ENCODE peak calls at places on chromosomes 4 and X, in four cellular contexts. One of them, this sample, is unnamed.
A peak's percentile ranks its signal among the peaks of the same experiment; 100 is the strongest.

GRCh38 chr4:15436515-15436914 is 8.7 kb downstream of the C1QTNF7 start:
- DNase-seq in mammary epithelial cell: no peak
- DNase-seq in right atrium auricular region: no peak
- DNase-seq in WERI-Rb-1: no peak
- DNase-seq in this sample: no peak

GRCh38 chr4:127244515-127244914 is 388.2 kb upstream of the INTU start:
- DNase-seq in WERI-Rb-1: no peak
- DNase-seq in mammary epithelial cell: no peak
- DNase-seq in right atrium auricular region: no peak
- DNase-seq in this sample: no peak

GRCh38 chr4:41620594-41621256 is 82.8 kb downstream of the LIMCH1 start:
- DNase-seq in WERI-Rb-1: no peak
- DNase-seq in mammary epithelial cell: no peak
- DNase-seq in right atrium auricular region: no peak
- DNase-seq in this sample: no peak

GRCh38 chrX:28189011-28189410 is 207.8 kb upstream of the DCAF8L1 start:
- DNase-seq in right atrium auricular region: no peak
- DNase-seq in WERI-Rb-1: no peak
- DNase-seq in mammary epithelial cell: peak; percentile 87
- DNase-seq in this sample: no peak

GRCh38 chr4:42643685-42644084 is 13.2 kb downstream of the ATP8A1 start:
- DNase-seq in mammary epithelial cell: no peak
- DNase-seq in WERI-Rb-1: no peak
- DNase-seq in right atrium auricular region: no peak
- DNase-seq in this sample: no peak

GRCh38 chr4:118941149-118941548 is 52.5 kb downstream of the SYNPO2 start:
- DNase-seq in mammary epithelial cell: no peak
- DNase-seq in right atrium auricular region: peak; percentile 83
- DNase-seq in WERI-Rb-1: no peak
- DNase-seq in this sample: no peak

GRCh38 chrX:71859637-71860036 is 51.0 kb upstream of the NHSL2 start:
- DNase-seq in mammary epithelial cell: peak; percentile 36
- DNase-seq in right atrium auricular region: no peak
- DNase-seq in WERI-Rb-1: peak; percentile 44
- DNase-seq in this sample: no peak

GRCh38 chrX:17459008-17459407 is 84.0 kb downstream of the NHS start:
- DNase-seq in right atrium auricular region: no peak
- DNase-seq in mammary epithelial cell: peak; percentile 50
- DNase-seq in WERI-Rb-1: no peak
- DNase-seq in this sample: peak; percentile 42

GRCh38 chr4:135492439-135492838 is 1290.8 kb upstream of the PABPC4L start:
- DNase-seq in right atrium auricular region: no peak
- DNase-seq in mammary epithelial cell: no peak
- DNase-seq in WERI-Rb-1: no peak
- DNase-seq in this sample: no peak

GRCh38 chr4:91914176-91914804 is 389.5 kb upstream of the GRID2 start:
- DNase-seq in right atrium auricular region: no peak
- DNase-seq in mammary epithelial cell: no peak
- DNase-seq in WERI-Rb-1: no peak
- DNase-seq in this sample: no peak

GRCh38 chr4:156295676-156296075 is 342.0 kb upstream of the CTSO start:
- DNase-seq in right atrium auricular region: no peak
- DNase-seq in mammary epithelial cell: no peak
- DNase-seq in WERI-Rb-1: no peak
- DNase-seq in this sample: no peak

GRCh38 chr4:23041501-23041900 is 348.8 kb downstream of the GBA3 start:
- DNase-seq in mammary epithelial cell: no peak
- DNase-seq in right atrium auricular region: no peak
- DNase-seq in WERI-Rb-1: no peak
- DNase-seq in this sample: no peak

GRCh38 chr4:648579-649292 is 23.4 kb downstream of the PDE6B start:
- DNase-seq in mammary epithelial cell: no peak
- DNase-seq in right atrium auricular region: no peak
- DNase-seq in WERI-Rb-1: peak; percentile 96
- DNase-seq in this sample: no peak

GRCh38 chr4:78954048-78954666 is 14.9 kb upstream of the PAQR3 start:
- DNase-seq in right atrium auricular region: no peak
- DNase-seq in mammary epithelial cell: no peak
- DNase-seq in WERI-Rb-1: peak; percentile 43
- DNase-seq in this sample: no peak

GRCh38 chrX:9538544-9539045 is 73.7 kb downstream of the TBL1X start:
- DNase-seq in mammary epithelial cell: no peak
- DNase-seq in WERI-Rb-1: peak; percentile 55
- DNase-seq in right atrium auricular region: no peak
- DNase-seq in this sample: no peak

GRCh38 chr4:86594559-86595425 is 677 bp downstream of the PTPN13 start:
- DNase-seq in right atrium auricular region: peak; percentile 61
- DNase-seq in WERI-Rb-1: peak; percentile 63
- DNase-seq in mammary epithelial cell: peak; percentile 66
- DNase-seq in this sample: peak; percentile 94

GRCh38 chr4:168521736-168522135 is 24.9 kb downstream of the PALLD start:
- DNase-seq in right atrium auricular region: no peak
- DNase-seq in mammary epithelial cell: no peak
- DNase-seq in WERI-Rb-1: no peak
- DNase-seq in this sample: no peak

GRCh38 chrX:143854006-143854405 is 29.9 kb upstream of the UBE2NL start:
- DNase-seq in mammary epithelial cell: peak; percentile 45
- DNase-seq in WERI-Rb-1: no peak
- DNase-seq in right atrium auricular region: no peak
- DNase-seq in this sample: no peak

DNA sequence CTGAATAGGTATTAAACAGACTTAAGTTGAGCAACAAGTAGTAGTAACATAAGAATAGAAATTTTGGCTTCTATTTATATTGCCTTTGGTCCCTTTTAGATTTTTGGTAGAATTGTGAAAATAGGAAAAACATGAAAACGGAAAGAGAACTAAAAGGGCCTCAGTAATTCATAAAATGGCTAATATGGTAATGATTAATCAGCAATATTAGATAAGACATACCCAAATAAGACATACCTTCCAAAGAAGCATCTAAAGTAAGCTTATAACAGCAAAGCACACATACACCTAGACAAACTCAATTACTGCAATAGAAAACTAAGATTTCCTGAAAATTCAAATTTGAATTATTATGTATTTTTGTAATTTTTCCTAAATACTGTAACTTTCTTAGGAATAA is 46.4 kb downstream of the CHIC2 start:
- DNase-seq in right atrium auricular region: no peak
- DNase-seq in WERI-Rb-1: no peak
- DNase-seq in mammary epithelial cell: no peak
- DNase-seq in this sample: no peak
- H3K4me3 ChIP-seq in right atrium auricular region: no peak overlapping the region
- H3K4me3 ChIP-seq in WERI-Rb-1: no peak overlapping the region
- H3K4me3 ChIP-seq in mammary epithelial cell: no peak overlapping the region
- H3K4me3 ChIP-seq in this sample: no peak overlapping the region

GRCh38 chrX:84188320-84188834 is 378 bp upstream of the RPS6KA6 start:
- DNase-seq in mammary epithelial cell: peak; percentile 14
- DNase-seq in WERI-Rb-1: peak; percentile 75
- DNase-seq in right atrium auricular region: no peak
- DNase-seq in this sample: no peak

GRCh38 chrX:84187501-84188319 is at the start of gene RPS6KA6:
- DNase-seq in mammary epithelial cell: peak; percentile 25
- DNase-seq in right atrium auricular region: no peak
- DNase-seq in WERI-Rb-1: peak; percentile 22
- DNase-seq in this sample: no peak

GRCh38 chrX:84182521-84182920 is 5.5 kb downstream of the RPS6KA6 start:
- DNase-seq in WERI-Rb-1: no peak
- DNase-seq in mammary epithelial cell: no peak
- DNase-seq in right atrium auricular region: no peak
- DNase-seq in this sample: no peak

GRCh38 chrX:84189125-84189524 is 1.1 kb upstream of the RPS6KA6 start:
- DNase-seq in WERI-Rb-1: no peak
- DNase-seq in mammary epithelial cell: no peak
- DNase-seq in right atrium auricular region: no peak
- DNase-seq in this sample: no peak

DNA sequence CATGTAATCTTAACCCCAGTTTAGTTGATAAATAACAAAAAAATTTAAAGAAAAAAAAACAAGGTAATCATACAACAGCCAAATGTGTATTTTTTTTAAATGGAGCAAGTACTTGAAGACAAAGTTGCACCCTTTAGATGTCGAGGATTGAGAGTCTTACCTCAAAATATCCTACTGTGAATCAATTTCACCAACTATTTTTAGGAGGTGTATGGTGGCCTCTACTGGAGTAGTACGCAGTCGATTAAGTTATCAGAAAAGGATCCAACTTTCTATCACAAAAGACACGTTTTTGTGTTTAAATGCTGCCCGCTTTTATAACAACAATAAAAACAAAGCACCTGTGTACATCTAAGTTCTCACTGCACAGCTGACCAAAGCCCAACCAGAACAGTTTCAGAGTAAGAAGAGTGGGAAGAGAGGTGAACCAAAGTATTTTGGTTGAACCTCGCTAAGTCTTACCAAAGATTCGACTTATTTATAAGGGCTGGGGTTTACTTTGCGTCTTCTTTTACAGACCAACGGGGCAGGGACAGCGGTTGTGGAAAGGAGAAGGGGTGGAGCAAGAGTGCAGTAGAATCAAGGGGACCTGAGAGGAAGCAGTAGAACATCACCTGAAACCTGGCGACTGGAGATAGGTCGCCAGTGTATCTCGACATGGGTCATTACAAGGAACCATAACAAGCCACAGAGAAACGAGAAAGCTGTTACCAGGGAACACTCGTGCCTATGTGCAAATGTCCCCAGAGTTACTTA is 1.2 kb downstream of the RPS6KA6 start:
- DNase-seq in WERI-Rb-1: no peak
- DNase-seq in mammary epithelial cell: peak; percentile 12
- DNase-seq in right atrium auricular region: no peak
- DNase-seq in this sample: no peak
- H3K4me3 ChIP-seq in WERI-Rb-1: peak overlapping the region; percentile 56
- H3K4me3 ChIP-seq in mammary epithelial cell: peak overlapping the region; percentile 73
- H3K4me3 ChIP-seq in right atrium auricular region: peak overlapping the region; percentile 47
- H3K4me3 ChIP-seq in this sample: peak overlapping the region; percentile 51

DNA sequence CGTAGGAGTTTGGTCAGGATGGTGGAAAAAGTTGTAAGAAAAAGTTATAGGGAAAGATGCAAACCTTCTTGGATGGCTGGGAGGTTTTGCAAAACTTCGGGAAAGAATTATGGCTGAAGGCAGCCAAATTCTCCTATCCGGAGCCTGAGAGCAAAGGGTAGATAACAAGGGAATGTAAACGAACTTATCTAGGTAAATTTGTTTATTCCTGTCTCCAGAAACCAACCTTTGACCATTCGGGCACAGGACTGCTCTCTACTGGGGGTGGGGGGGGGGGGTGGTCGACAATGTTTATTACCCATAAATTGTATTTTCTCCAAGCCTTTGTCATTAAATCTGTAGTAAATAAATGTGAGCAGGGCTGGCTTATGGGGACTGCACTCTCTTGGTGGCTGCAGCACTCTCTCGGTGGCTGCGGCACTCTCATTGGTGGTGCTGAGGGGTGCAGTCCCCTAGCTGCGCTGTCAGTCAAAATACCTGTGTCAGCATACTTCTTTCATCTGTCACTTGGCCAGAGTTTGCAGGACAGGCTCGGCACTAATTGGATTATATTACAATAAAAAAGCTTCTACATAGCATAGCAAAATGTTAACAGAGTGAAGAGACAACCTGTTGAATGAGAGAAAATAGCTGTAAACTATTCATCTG is 827.8 kb downstream of the SH3BGRL start:
- DNase-seq in mammary epithelial cell: no peak
- DNase-seq in right atrium auricular region: no peak
- DNase-seq in WERI-Rb-1: no peak
- DNase-seq in this sample: no peak
- H3K4me3 ChIP-seq in mammary epithelial cell: no peak overlapping the region
- H3K4me3 ChIP-seq in right atrium auricular region: no peak overlapping the region
- H3K4me3 ChIP-seq in WERI-Rb-1: no peak overlapping the region
- H3K4me3 ChIP-seq in this sample: no peak overlapping the region

GRCh38 chr4:137122876-137123275 is 409.4 kb downstream of the PCDH18 start:
- DNase-seq in right atrium auricular region: no peak
- DNase-seq in WERI-Rb-1: no peak
- DNase-seq in mammary epithelial cell: no peak
- DNase-seq in this sample: no peak

GRCh38 chr4:137124278-137124932 is 407.9 kb downstream of the PCDH18 start:
- DNase-seq in mammary epithelial cell: peak; percentile 53
- DNase-seq in right atrium auricular region: no peak
- DNase-seq in WERI-Rb-1: peak; percentile 16
- DNase-seq in this sample: peak; percentile 60

GRCh38 chr4:137129471-137130244 is 402.6 kb downstream of the PCDH18 start:
- DNase-seq in right atrium auricular region: no peak
- DNase-seq in mammary epithelial cell: no peak
- DNase-seq in WERI-Rb-1: no peak
- DNase-seq in this sample: peak; percentile 8

DNA sequence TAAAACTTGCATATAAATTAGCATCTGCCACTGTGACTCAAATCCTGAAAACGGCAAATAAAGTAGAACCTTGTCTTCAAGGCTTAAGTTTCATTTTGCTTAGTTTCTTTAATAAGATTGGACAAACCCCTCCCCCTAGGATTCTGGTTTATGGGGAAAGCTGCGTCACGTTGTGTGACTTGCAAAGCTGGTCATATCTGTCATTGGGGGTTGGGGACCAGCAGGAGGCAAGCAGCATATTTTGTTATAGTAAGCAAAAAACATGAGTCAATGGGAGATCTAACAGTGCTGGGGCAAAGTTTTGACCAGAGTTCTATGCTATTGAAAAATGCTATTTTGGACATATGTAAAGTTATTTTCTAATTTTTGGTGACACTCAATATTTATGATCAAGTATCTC is 407.3 kb downstream of the PCDH18 start:
- DNase-seq in right atrium auricular region: no peak
- DNase-seq in WERI-Rb-1: no peak
- DNase-seq in mammary epithelial cell: peak; percentile 12
- DNase-seq in this sample: peak; percentile 40
- H3K4me3 ChIP-seq in right atrium auricular region: peak overlapping the region; percentile 12
- H3K4me3 ChIP-seq in WERI-Rb-1: no peak overlapping the region
- H3K4me3 ChIP-seq in mammary epithelial cell: peak overlapping the region; percentile 88
- H3K4me3 ChIP-seq in this sample: peak overlapping the region; percentile 41

GRCh38 chrX:67100031-67100884 is 443.6 kb upstream of the AR start:
- DNase-seq in WERI-Rb-1: no peak
- DNase-seq in mammary epithelial cell: no peak
- DNase-seq in right atrium auricular region: no peak
- DNase-seq in this sample: no peak
- H3K4me3 ChIP-seq in WERI-Rb-1: no peak overlapping the region
- H3K4me3 ChIP-seq in mammary epithelial cell: no peak overlapping the region
- H3K4me3 ChIP-seq in right atrium auricular region: no peak overlapping the region
- H3K4me3 ChIP-seq in this sample: no peak overlapping the region

DNA sequence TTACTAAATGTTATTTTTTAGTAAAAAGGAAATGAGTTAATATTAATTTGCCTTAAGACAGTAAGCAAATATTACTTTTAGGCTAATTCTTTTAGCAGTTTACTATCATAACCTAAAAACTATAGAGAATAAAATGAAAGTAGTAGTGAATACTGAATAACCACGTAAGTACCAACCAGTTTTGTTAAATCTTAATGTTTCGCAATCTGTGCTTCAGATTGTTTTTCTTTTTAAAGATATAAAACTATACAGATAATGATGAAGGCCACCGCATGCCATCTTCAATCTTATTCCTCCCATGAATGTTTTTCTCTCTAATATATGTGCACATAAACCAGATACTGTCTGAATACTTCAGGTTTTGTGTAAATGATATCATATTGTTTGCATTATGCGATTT is 6.0 kb downstream of the RRH start:
- DNase-seq in WERI-Rb-1: no peak
- DNase-seq in right atrium auricular region: no peak
- DNase-seq in mammary epithelial cell: no peak
- DNase-seq in this sample: no peak
- H3K4me3 ChIP-seq in WERI-Rb-1: no peak overlapping the region
- H3K4me3 ChIP-seq in right atrium auricular region: no peak overlapping the region
- H3K4me3 ChIP-seq in mammary epithelial cell: no peak overlapping the region
- H3K4me3 ChIP-seq in this sample: no peak overlapping the region

This sample was measured in AG09309.